ENCODE peak calls at places on chromosomes 11 and 22, in nine cellular contexts. Q, S, G, A, F, Z, W, R and P are unnamed samples.

GRCh38 chr11:122661182-122661945 is 5.8 kb downstream of the UBASH3B start:
- DNase-seq in Q (no peak), S (no peak), G (no peak), A (no peak), F (no peak), Z (no peak), W (no peak), R (no peak), P (no peak)

GRCh38 chr11:31786996-31787685 is 24.0 kb downstream of the PAX6 start:
- DNase-seq in Q (no peak), S (no peak), G (no peak), A (no peak), F (no peak), Z (no peak), W (peak; percentile 16), R (no peak), P (no peak)

GRCh38 chr11:19739872-19740271 is 27.2 kb downstream of the NAV2 start:
- DNase-seq in Q (no peak), S (no peak), G (no peak), A (peak; percentile 13), F (peak; percentile 22), Z (peak; percentile 57), W (peak; percentile 66), R (peak; percentile 83), P (no peak)

GRCh38 chr11:79237676-79238075 is 203.2 kb downstream of the TENM4 start:
- DNase-seq in Q (no peak), S (no peak), G (no peak), A (no peak), F (no peak), Z (no peak), W (no peak), R (no peak), P (no peak)

GRCh38 chr11:123525511-123525918 is 95.4 kb downstream of the GRAMD1B start:
- DNase-seq in Q (no peak), S (peak; percentile 72), G (no peak), A (no peak), F (no peak), Z (no peak), W (peak; percentile 30), R (no peak), P (peak; percentile 56)

GRCh38 chr11:94740083-94740974 is 27.8 kb upstream of the AMOTL1 start:
- DNase-seq in Q (no peak), S (peak; percentile 89), G (peak; percentile 22), A (no peak), F (peak; percentile 24), Z (peak; percentile 75), W (peak; percentile 70), R (peak; percentile 85), P (no peak)

GRCh38 chr11:72584293-72584921 is 89.8 kb downstream of the PDE2A start:
- DNase-seq in Q (peak; percentile 92), S (no peak), G (no peak), A (no peak), F (peak; percentile 60), Z (peak; percentile 83), W (peak; percentile 87), R (peak; percentile 83), P (peak; percentile 96)

GRCh38 chr11:36253238-36253637 is 36.0 kb downstream of the COMMD9 start:
- DNase-seq in Q (no peak), S (peak; percentile 88), G (no peak), A (no peak), F (no peak), Z (no peak), W (peak; percentile 7), R (no peak), P (no peak)

GRCh38 chr22:34878996-34879395 is 187.0 kb upstream of the ISX start:
- DNase-seq in Q (no peak), S (no peak), G (no peak), A (no peak), F (no peak), Z (no peak), W (no peak), R (no peak), P (no peak)

GRCh38 chr11:132772712-132773545 is 759.4 kb downstream of the OPCML start:
- DNase-seq in Q (no peak), S (no peak), G (no peak), A (no peak), F (no peak), Z (no peak), W (no peak), R (no peak), P (no peak)

GRCh38 chr22:34814260-34814659 is 251.7 kb upstream of the ISX start:
- DNase-seq in Q (no peak), S (no peak), G (no peak), A (peak; percentile 10), F (no peak), Z (no peak), W (no peak), R (no peak), P (no peak)

GRCh38 chr11:93908689-93909088 is 58.3 kb upstream of the VSTM5 start:
- DNase-seq in Q (no peak), S (no peak), G (no peak), A (no peak), F (no peak), Z (no peak), W (peak; percentile 19), R (no peak), P (no peak)

GRCh38 chr11:116732740-116733385 is 39.9 kb downstream of the BUD13 start:
- DNase-seq in Q (peak; percentile 86), S (peak; percentile 86), G (peak; percentile 75), A (peak; percentile 43), F (peak; percentile 69), Z (peak; percentile 87), W (peak; percentile 96), R (no peak), P (no peak)

GRCh38 chr11:73140213-73141030 is 1.7 kb downstream of the FCHSD2 start:
- DNase-seq in Q (peak; percentile 84), S (peak; percentile 56), G (no peak), A (no peak), F (no peak), Z (peak; percentile 56), W (peak; percentile 45), R (no peak), P (peak; percentile 76)

GRCh38 chr11:64036081-64037026 is 623 bp downstream of the FLRT1 start:
- DNase-seq in Q (no peak), S (peak; percentile 73), G (no peak), A (no peak), F (no peak), Z (no peak), W (peak; percentile 54), R (peak; percentile 79), P (peak; percentile 87)

GRCh38 chr11:122234257-122234656 is 118.2 kb upstream of the BLID start:
- DNase-seq in Q (no peak), S (no peak), G (no peak), A (no peak), F (no peak), Z (no peak), W (no peak), R (no peak), P (no peak)

DNA sequence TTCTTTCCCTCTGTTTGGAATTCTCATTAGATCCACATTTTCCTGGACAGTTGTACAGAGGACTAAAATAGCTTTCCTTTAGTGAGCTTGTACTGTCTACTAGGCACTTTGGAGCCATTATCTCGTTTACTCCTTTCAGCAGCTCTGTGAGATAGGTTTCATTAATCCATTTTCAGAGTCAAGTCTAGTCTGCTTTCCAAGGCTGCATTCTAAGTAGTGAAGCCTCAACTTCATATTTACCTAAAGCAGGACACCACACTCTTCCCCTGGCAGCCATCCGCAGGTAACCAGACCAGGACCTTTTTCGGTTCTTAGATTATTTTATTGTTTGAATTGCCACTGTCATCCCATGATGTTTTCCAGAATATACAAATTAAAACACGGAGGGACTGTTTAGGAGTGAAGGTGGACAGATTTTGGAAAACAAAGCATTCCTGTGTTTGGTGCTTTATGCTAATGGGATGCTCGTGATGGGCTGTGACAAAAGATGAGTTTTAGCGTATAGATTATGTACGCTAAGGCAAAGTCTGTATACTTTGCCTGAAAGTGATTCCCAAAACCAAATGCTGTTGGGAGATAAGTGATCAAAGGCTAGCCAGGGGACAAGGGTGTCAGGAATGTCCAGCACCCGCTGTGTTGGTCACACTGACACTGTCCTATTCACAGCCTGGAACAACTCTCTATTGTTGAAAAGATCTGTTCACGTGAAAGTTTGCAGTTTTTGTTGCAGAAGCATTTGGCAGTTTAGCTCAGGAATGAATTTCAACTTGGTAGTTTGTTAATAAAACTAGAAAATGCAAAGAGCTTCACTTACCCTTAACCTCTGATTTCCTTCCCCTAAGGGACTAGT is 1.3 kb downstream of the JAM3 start:
- DNase-seq in Q (no peak), S (no peak), G (no peak), A (no peak), F (no peak), Z (no peak), W (no peak), R (no peak), P (no peak)
- TF ChIP-seq POLR2AphosphoS5 in Q (no peak), S (no peak), G (no peak), A (no peak), F (no peak), Z (no peak), W (no peak), R (no peak), P (no peak)

GRCh38 chr11:70270104-70270876 is at the start of gene PPFIA1:
- DNase-seq in Q (peak; percentile 98), S (peak; percentile 100), G (peak; percentile 91), A (peak; percentile 90), F (peak; percentile 97), Z (peak; percentile 98), W (peak; percentile 97), R (peak; percentile 97), P (peak; percentile 96)
- TF ChIP-seq POLR2AphosphoS5 in Q (peak; percentile 89), S (peak; percentile 41), G (peak; percentile 64), A (peak; percentile 51), F (peak; percentile 89), Z (no peak), W (peak; percentile 85), R (peak; percentile 81), P (peak; percentile 79)

GRCh38 chr11:76233196-76233921 is 27.1 kb upstream of the WNT11 start:
- DNase-seq in Q (no peak), S (no peak), G (no peak), A (no peak), F (no peak), Z (no peak), W (no peak), R (no peak), P (no peak)

GRCh38 chr11:76235233-76236091 is 29.2 kb upstream of the WNT11 start:
- DNase-seq in Q (peak; percentile 95), S (peak; percentile 96), G (peak; percentile 93), A (peak; percentile 86), F (peak; percentile 91), Z (peak; percentile 99), W (peak; percentile 98), R (peak; percentile 95), P (peak; percentile 90)

GRCh38 chr11:76232026-76232665 is 25.8 kb upstream of the WNT11 start:
- DNase-seq in Q (no peak), S (no peak), G (no peak), A (no peak), F (peak; percentile 23), Z (no peak), W (no peak), R (no peak), P (no peak)

GRCh38 chr11:76234704-76235232 is 28.5 kb upstream of the WNT11 start:
- DNase-seq in Q (peak; percentile 86), S (no peak), G (no peak), A (no peak), F (no peak), Z (peak; percentile 57), W (no peak), R (peak; percentile 84), P (peak; percentile 86)

GRCh38 chr11:76233936-76234703 is 27.8 kb upstream of the WNT11 start:
- DNase-seq in Q (peak; percentile 87), S (peak; percentile 74), G (peak; percentile 66), A (no peak), F (peak; percentile 55), Z (no peak), W (peak; percentile 51), R (peak; percentile 89), P (peak; percentile 38)
- TF ChIP-seq POLR2AphosphoS5 in Q (peak; percentile 79), S (no peak), G (peak; percentile 56), A (no peak), F (no peak), Z (no peak), W (no peak), R (peak; percentile 49), P (no peak)

GRCh38 chr11:112073941-112074811 is at the start of the genes NKAPD1 and PIH1D2:
- DNase-seq in Q (peak; percentile 91), S (peak; percentile 81), G (peak; percentile 57), A (peak; percentile 85), F (peak; percentile 79), Z (peak; percentile 83), W (peak; percentile 92), R (peak; percentile 86), P (peak; percentile 86)
- TF ChIP-seq POLR2AphosphoS5 in Q (peak; percentile 80), S (peak; percentile 55), G (peak; percentile 58), A (peak; percentile 80), F (peak; percentile 58), Z (peak; percentile 53), W (peak; percentile 78), R (peak; percentile 63), P (peak; percentile 81)